ENCODE peak calls at places on chromosome 7, in four cellular contexts. Y is colonic mucosa, L is HL-60, P is HAP-1. V is an unnamed sample.

GRCh38 chr7:87152897-87153641 is 816 bp downstream of the DMTF1 start:
- DNase-seq in L (no peak), Y (peak; percentile 50), P (peak; percentile 15), V (peak; percentile 22)

GRCh38 chr7:134941185-134941900 is 45.0 kb upstream of the AGBL3 start:
- DNase-seq in P (no peak), Y (no peak), L (no peak), V (no peak)

GRCh38 chr7:109094-109493 is 83.3 kb upstream of the FAM20C start:
- DNase-seq in P (no peak), L (no peak), Y (no peak), V (no peak)

GRCh38 chr7:90749262-90749661 is 153.1 kb downstream of the CDK14 start:
- DNase-seq in Y (no peak), P (no peak), L (no peak), V (no peak)

GRCh38 chr7:106418094-106418493 is 133.3 kb upstream of the NAMPT start:
- DNase-seq in Y (no peak), L (peak; percentile 66), P (no peak), V (no peak)

GRCh38 chr7:59079-59825 is 133.1 kb upstream of the FAM20C start:
- DNase-seq in L (no peak), P (no peak), Y (no peak), V (no peak)

GRCh38 chr7:3922175-3922635 is 621.2 kb downstream of the SDK1 start:
- DNase-seq in P (no peak), Y (peak; percentile 27), L (no peak), V (peak; percentile 79)

GRCh38 chr7:144775735-144776134 is 60.1 kb downstream of the TPK1 start:
- DNase-seq in P (no peak), L (no peak), Y (no peak), V (no peak)

GRCh38 chr7:106997487-106998271 is 46.8 kb upstream of the PRKAR2B start:
- DNase-seq in L (no peak), Y (no peak), P (no peak), V (no peak)

GRCh38 chr7:90119178-90119971 is 34.9 kb upstream of the STEAP1 start:
- DNase-seq in Y (peak; percentile 25), L (peak; percentile 26), P (no peak), V (peak; percentile 71)

GRCh38 chr7:155471728-155472127 is 13.8 kb downstream of the EN2 start:
- DNase-seq in Y (no peak), L (no peak), P (peak; percentile 76), V (no peak)

GRCh38 chr7:143299840-143300239 is 11.7 kb downstream of the CASP2 start:
- DNase-seq in Y (peak; percentile 58), L (no peak), P (no peak), V (peak; percentile 54)

GRCh38 chr7:39198556-39198955 is 220.8 kb downstream of the POU6F2 start:
- DNase-seq in L (no peak), P (no peak), Y (no peak), V (no peak)

GRCh38 chr7:109213081-109213480 is 643.4 kb downstream of the DNAJB9 start:
- DNase-seq in Y (no peak), L (no peak), P (no peak), V (no peak)

GRCh38 chr7:134599371-134599770 is 47.3 kb upstream of the BPGM start:
- DNase-seq in P (no peak), Y (no peak), L (no peak), V (no peak)

GRCh38 chr7:29955075-29955792 is 34.4 kb downstream of the SCRN1 start:
- DNase-seq in L (no peak), P (no peak), Y (no peak), V (no peak)

GRCh38 chr7:119711104-119711503 is 561.9 kb upstream of the KCND2 start:
- DNase-seq in P (no peak), Y (no peak), L (no peak), V (no peak)

GRCh38 chr7:113010377-113010776 is 76.2 kb downstream of the GPR85 start:
- DNase-seq in Y (no peak), L (no peak), P (no peak), V (no peak)

GRCh38 chr7:46034056-46034768 is 113.1 kb upstream of the IGFBP3 start:
- DNase-seq in P (no peak), L (no peak), Y (no peak), V (no peak)

GRCh38 chr7:107659666-107660065 is 962 bp upstream of the SLC26A4 start:
- DNase-seq in L (no peak), P (no peak), Y (no peak), V (no peak)

GRCh38 chr7:113408999-113409398 is 290.6 kb upstream of the SMIM30 start:
- DNase-seq in P (no peak), Y (no peak), L (no peak), V (no peak)

GRCh38 chr7:46058424-46058823 is 137.4 kb upstream of the IGFBP3 start:
- DNase-seq in P (no peak), Y (no peak), L (peak; percentile 4), V (no peak)

GRCh38 chr7:51352174-51353145 is 35.9 kb upstream of the COBL start:
- DNase-seq in L (no peak), P (no peak), Y (no peak), V (no peak)

GRCh38 chr7:82760831-82761230 is 317.3 kb upstream of the CACNA2D1 start:
- DNase-seq in P (no peak), L (no peak), Y (no peak), V (no peak)

GRCh38 chr7:71191766-71192165 is 59.8 kb downstream of the GALNT17 start:
- DNase-seq in L (no peak), Y (no peak), P (no peak), V (no peak)

V was measured in body of pancreas.